ENCODE peak calls at places on chromosomes 5 and 9, in eight cellular contexts. S is NB4, J is stomach, U is GM12864, C is PC-3, D is AG04449, A is mucosa of descending colon, G is astrocyte of the spinal cord. Z is an unnamed sample.

GRCh38 chr5:9051779-9052178 is 494.1 kb downstream of the SEMA5A start:
- DNase-seq in C (no peak), G (no peak), U (no peak), S (no peak), D (no peak), J (no peak), A (no peak), Z (no peak)

GRCh38 chr9:127140842-127141675 is 18.6 kb upstream of the ANGPTL2 start:
- DNase-seq in U (no peak), A (no peak), J (peak), C (no peak), S (no peak), G (no peak), D (no peak), Z (peak)

GRCh38 chr9:133737071-133737773 is 930 bp downstream of the SARDH start:
- DNase-seq in U (no peak), S (no peak), J (peak), C (no peak), D (no peak), A (no peak), G (no peak), Z (peak)

GRCh38 chr9:115359011-115359780 is 241.2 kb upstream of the TNC start:
- DNase-seq in U (no peak), C (no peak), J (no peak), S (no peak), A (no peak), G (no peak), D (no peak), Z (no peak)

GRCh38 chr5:141519605-141520288 is 30.9 kb downstream of the PCDHGC5 start:
- DNase-seq in C (no peak), D (no peak), G (peak), A (no peak), U (no peak), J (no peak), S (no peak), Z (no peak)

GRCh38 chr5:32283539-32284377 is 29.0 kb downstream of the MTMR12 start:
- DNase-seq in J (no peak), S (no peak), A (no peak), C (peak), U (no peak), G (peak), D (no peak), Z (no peak)

GRCh38 chr9:133990366-133991210 is 1.5 kb downstream of the VAV2 start:
- DNase-seq in U (no peak), G (peak), J (peak), D (peak), C (peak), S (no peak), A (peak), Z (peak)

GRCh38 chr5:388266-389196 is 54.4 kb upstream of the EXOC3 start:
- DNase-seq in J (peak), S (peak), D (no peak), C (no peak), U (no peak), A (peak), G (no peak), Z (peak)

GRCh38 chr5:83251849-83252248 is 174.5 kb downstream of the XRCC4 start:
- DNase-seq in C (no peak), A (no peak), S (no peak), D (no peak), G (no peak), U (no peak), J (no peak), Z (no peak)

GRCh38 chr9:101432171-101432570 is 3.4 kb downstream of the ALDOB start:
- DNase-seq in A (no peak), U (no peak), J (no peak), C (no peak), S (no peak), D (no peak), G (no peak), Z (no peak)

GRCh38 chr9:138022756-138023393 is 145.3 kb downstream of the CACNA1B start:
- DNase-seq in U (no peak), J (peak), S (no peak), G (no peak), A (no peak), C (no peak), D (no peak), Z (peak)

GRCh38 chr5:58074222-58074621 is 385.7 kb downstream of the PLK2 start:
- DNase-seq in J (no peak), D (no peak), G (no peak), U (no peak), C (peak), S (no peak), A (no peak), Z (no peak)

GRCh38 chr5:91340532-91340931 is 42.6 kb downstream of the ARRDC3 start:
- DNase-seq in A (no peak), J (no peak), D (no peak), U (no peak), C (no peak), G (no peak), S (no peak), Z (no peak)

GRCh38 chr5:37704406-37704805 is 135.4 kb downstream of the GDNF start:
- DNase-seq in G (no peak), U (no peak), S (no peak), C (peak), J (no peak), A (no peak), D (no peak), Z (no peak)

GRCh38 chr5:178425621-178426068 is 164.5 kb downstream of the COL23A1 start:
- DNase-seq in G (no peak), C (no peak), A (no peak), S (no peak), D (no peak), U (no peak), J (no peak), Z (peak)

GRCh38 chr5:32805966-32806626 is 95.0 kb downstream of the NPR3 start:
- DNase-seq in G (peak), A (no peak), D (peak), U (no peak), C (peak), J (no peak), S (no peak), Z (no peak)

GRCh38 chr5:1876708-1877433 is 5.9 kb downstream of the IRX4 start:
- DNase-seq in C (no peak), J (no peak), U (no peak), A (no peak), S (no peak), G (no peak), D (no peak), Z (no peak)

GRCh38 chr9:14563902-14564578 is 129.2 kb downstream of the ZDHHC21 start:
- DNase-seq in U (no peak), G (no peak), J (no peak), S (no peak), C (no peak), D (no peak), A (no peak), Z (no peak)

GRCh38 chr9:684055-684949 is 157.2 kb upstream of the DMRT1 start:
- DNase-seq in S (no peak), U (no peak), A (no peak), G (peak), C (peak), D (no peak), J (no peak), Z (no peak)

GRCh38 chr5:179866241-179867078 is 7.8 kb upstream of the MRNIP start:
- DNase-seq in C (no peak), D (no peak), U (no peak), J (no peak), A (no peak), S (peak), G (no peak), Z (no peak)

GRCh38 chr9:128702445-128702948 is at the start of gene PKN3:
- DNase-seq in G (peak), S (peak), U (no peak), D (no peak), C (peak), J (peak), A (peak), Z (peak)

GRCh38 chr5:170437621-170438375 is 48.6 kb upstream of the KCNMB1 start:
- DNase-seq in U (no peak), A (no peak), S (no peak), J (no peak), G (no peak), D (no peak), C (no peak), Z (no peak)

GRCh38 chr5:73997936-73998335 is 371.9 kb downstream of the ARHGEF28 start:
- DNase-seq in G (peak), J (no peak), A (no peak), C (no peak), D (no peak), U (no peak), S (no peak), Z (no peak)

GRCh38 chr5:161921781-161922180 is 73.9 kb downstream of the GABRA1 start:
- DNase-seq in A (no peak), C (no peak), D (no peak), G (no peak), U (no peak), S (no peak), J (no peak), Z (no peak)

GRCh38 chr9:125694478-125694877 is 12.5 kb downstream of the MAPKAP1 start:
- DNase-seq in A (no peak), U (no peak), C (no peak), D (no peak), G (peak), S (no peak), J (no peak), Z (no peak)

GRCh38 chr9:120556780-120557179 is 23.2 kb downstream of the CDK5RAP2 start:
- DNase-seq in G (no peak), C (no peak), U (no peak), J (no peak), D (no peak), S (no peak), A (no peak), Z (no peak)

GRCh38 chr5:61313960-61314681 is 17.9 kb upstream of the ZSWIM6 start:
- DNase-seq in J (no peak), G (peak), U (no peak), S (peak), A (no peak), D (peak), C (peak), Z (no peak)

GRCh38 chr5:74693176-74693575 is 8.1 kb downstream of the HEXB start:
- DNase-seq in A (no peak), J (no peak), S (no peak), U (no peak), C (no peak), D (no peak), G (no peak), Z (no peak)

GRCh38 chr5:167064199-167064811 is 1227.1 kb upstream of the WWC1 start:
- DNase-seq in C (no peak), A (no peak), U (no peak), S (no peak), J (no peak), G (no peak), D (no peak), Z (no peak)

GRCh38 chr9:137630684-137631083 is 11.9 kb downstream of the EHMT1 start:
- DNase-seq in G (no peak), D (no peak), U (no peak), C (no peak), J (no peak), S (no peak), A (no peak), Z (no peak)

GRCh38 chr5:61777292-61777691 is 445.2 kb downstream of the ZSWIM6 start:
- DNase-seq in S (no peak), U (no peak), D (no peak), A (no peak), J (no peak), C (no peak), G (no peak), Z (no peak)

GRCh38 chr5:92800360-92800759 is 780.7 kb downstream of the NR2F1-AS1 start:
- DNase-seq in U (no peak), S (no peak), G (peak), J (no peak), C (no peak), A (no peak), D (peak), Z (no peak)

GRCh38 chr9:76808636-76809035 is 44.4 kb downstream of the PCA3 start:
- DNase-seq in C (peak), G (no peak), S (no peak), J (no peak), D (no peak), A (no peak), U (no peak), Z (no peak)

GRCh38 chr5:167261309-167262100 is 1029.9 kb upstream of the WWC1 start:
- DNase-seq in U (no peak), C (no peak), G (no peak), D (no peak), S (peak), J (no peak), A (no peak), Z (no peak)

GRCh38 chr5:95471922-95472321 is 80.8 kb downstream of the FAM81B start:
- DNase-seq in G (peak), U (no peak), C (peak), D (peak), S (no peak), J (no peak), A (no peak), Z (no peak)

GRCh38 chr5:66246621-66247020 is 102.5 kb downstream of the SREK1 start:
- DNase-seq in C (peak), S (no peak), G (peak), U (no peak), D (peak), J (no peak), A (no peak), Z (no peak)

GRCh38 chr5:6450235-6450860 is 1.7 kb downstream of the UBE2QL1 start:
- DNase-seq in U (no peak), C (no peak), G (no peak), S (no peak), D (no peak), J (no peak), A (no peak), Z (no peak)

GRCh38 chr5:6448622-6449464 is at the start of gene UBE2QL1:
- DNase-seq in S (no peak), C (peak), U (no peak), J (peak), G (peak), A (peak), D (no peak), Z (no peak)

GRCh38 chr5:6448141-6448491 is 543 bp upstream of the UBE2QL1 start:
- DNase-seq in D (no peak), S (no peak), U (no peak), A (no peak), J (no peak), C (no peak), G (no peak), Z (no peak)

GRCh38 chr5:6447384-6448140 is 1.1 kb upstream of the UBE2QL1 start:
- DNase-seq in A (no peak), D (no peak), S (no peak), C (no peak), J (no peak), G (no peak), U (no peak), Z (no peak)

DNA sequence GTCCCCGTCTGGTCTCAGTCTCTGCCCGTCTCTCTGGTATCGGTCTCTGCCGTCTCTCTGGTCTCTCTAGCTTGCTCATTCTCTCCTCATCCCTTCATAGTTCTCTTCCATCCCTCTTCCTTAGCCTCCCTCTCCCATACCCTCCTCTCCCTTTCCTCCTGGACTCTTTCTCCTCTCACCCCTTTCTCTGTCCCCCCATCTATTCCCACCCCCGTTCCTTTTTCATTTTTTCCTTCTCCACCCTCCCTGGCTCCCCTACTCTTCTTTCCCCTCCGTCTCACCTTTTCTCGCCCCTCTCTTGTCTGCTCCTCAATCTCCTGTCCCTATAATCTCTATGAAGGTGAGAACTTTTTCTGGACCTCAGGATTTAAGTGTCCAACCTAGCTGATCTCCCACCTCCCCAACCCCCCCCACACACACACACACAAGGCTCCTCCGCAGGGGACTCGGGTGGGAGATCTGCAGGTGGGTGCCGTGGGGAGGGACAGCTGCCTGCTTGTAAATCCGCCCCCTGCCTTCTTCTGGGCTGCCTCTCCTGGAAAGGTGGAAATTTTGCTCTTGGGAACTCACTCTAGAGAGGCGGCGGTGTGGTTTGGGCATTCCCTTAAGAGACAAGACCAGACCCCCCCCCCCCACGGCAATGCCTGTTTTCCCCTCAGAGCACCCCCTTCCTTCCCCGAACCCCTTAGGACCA is 953 bp downstream of the UBE2QL1 start:
- DNase-seq in G (no peak), S (no peak), C (no peak), A (no peak), U (no peak), J (no peak), D (no peak), Z (no peak)
- TF ChIP-seq CTCF in G (no peak), S (no peak), C (no peak), A (no peak), U (no peak), J (no peak), D (no peak), Z (no peak)

GRCh38 chr9:27202056-27202455 is 93.0 kb downstream of the TEK start:
- DNase-seq in J (no peak), G (no peak), S (no peak), C (no peak), A (no peak), U (no peak), D (no peak), Z (no peak)

GRCh38 chr9:27195191-27195590 is 86.2 kb downstream of the TEK start:
- DNase-seq in A (no peak), D (no peak), C (no peak), S (no peak), U (no peak), G (no peak), J (no peak), Z (no peak)

GRCh38 chr9:27196383-27196782 is 87.4 kb downstream of the TEK start:
- DNase-seq in U (no peak), G (no peak), C (no peak), D (no peak), S (no peak), A (no peak), J (no peak), Z (no peak)

GRCh38 chr9:27194401-27195091 is 85.5 kb downstream of the TEK start:
- DNase-seq in J (no peak), U (no peak), S (peak), D (peak), G (peak), A (no peak), C (peak), Z (no peak)

DNA sequence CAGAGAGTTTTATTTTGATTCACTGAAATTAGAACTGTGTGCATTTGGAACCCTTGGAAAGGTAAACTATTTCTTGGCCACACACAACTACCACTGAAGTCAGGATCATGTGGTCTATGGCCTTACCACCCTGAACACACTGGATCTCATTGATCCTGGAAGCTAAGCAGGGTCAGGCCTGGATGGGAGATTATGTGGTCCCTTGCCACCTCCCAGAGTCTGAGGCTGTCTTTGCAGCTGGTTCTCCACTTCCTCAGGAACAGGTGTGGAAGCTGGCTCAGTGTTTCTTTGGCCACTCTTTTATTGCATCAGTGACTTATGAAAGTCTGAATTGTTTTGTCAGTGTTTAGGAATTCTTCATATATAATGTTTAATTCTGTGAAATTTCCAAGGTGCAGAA is 89.2 kb downstream of the TEK start:
- DNase-seq in A (no peak), J (no peak), S (peak), U (no peak), D (no peak), C (peak), G (no peak), Z (no peak)
- TF ChIP-seq CTCF in A (no peak), J (no peak), S (no peak), U (no peak), D (no peak), C (no peak), G (no peak), Z (no peak)

DNA sequence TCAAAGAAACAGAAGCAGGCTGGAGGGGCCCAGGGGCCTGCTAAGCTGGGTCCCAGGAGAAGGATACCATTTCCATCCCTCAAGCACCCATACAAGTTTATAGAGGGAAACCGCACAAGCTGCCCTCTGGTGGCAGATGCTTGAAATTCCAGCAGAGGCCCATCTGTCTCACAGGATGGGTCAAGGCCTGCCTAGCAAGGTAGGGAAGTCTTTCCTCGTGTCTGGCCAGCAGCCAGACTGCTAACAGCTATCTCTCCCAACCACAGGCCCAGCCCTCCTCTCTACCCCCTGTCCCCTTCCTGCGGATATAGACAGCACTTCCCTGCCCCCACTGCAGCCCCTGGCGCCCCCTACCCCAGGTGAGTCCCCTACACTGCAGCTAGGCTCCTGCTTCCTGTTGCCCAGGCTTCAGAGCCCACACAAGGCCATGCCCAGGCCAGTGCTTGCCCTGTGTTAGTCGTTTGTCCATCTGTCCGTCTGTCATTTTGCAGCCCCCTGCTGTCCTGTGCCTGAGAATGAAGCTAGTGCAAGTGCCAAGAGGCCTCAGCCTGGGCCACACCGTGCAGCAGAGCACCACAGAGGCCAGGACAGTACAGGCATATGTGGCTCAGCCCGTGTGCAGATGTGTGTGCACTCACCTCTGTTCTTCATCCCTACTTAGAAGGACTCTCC is 26.2 kb downstream of the TCF7 start:
- DNase-seq in S (peak), C (peak), G (peak), J (peak), D (peak), A (peak), U (peak), Z (peak)
- TF ChIP-seq CTCF in S (peak), C (peak), G (peak), J (peak), D (peak), A (peak), U (peak), Z (no peak)

GRCh38 chr9:82105729-82106128 is 117.2 kb downstream of the SPATA31D1 start:
- DNase-seq in U (no peak), A (no peak), G (no peak), C (peak), S (no peak), J (peak), D (no peak), Z (no peak)
- TF ChIP-seq CTCF in U (no peak), A (no peak), G (no peak), C (peak), S (peak), J (no peak), D (no peak), Z (no peak)